ENCODE peak calls at places on chromosome X, in six cellular contexts. P, N, F, R, S and T are unnamed samples.

GRCh38 chrX:13899607-13900006 is 82.7 kb upstream of the GPM6B start:
- DNase-seq in R (no peak), N (peak; percentile 63), F (peak; percentile 58), S (no peak), P (no peak), T (no peak)

GRCh38 chrX:54776987-54777672 is 20.9 kb downstream of the ITIH6 start:
- DNase-seq in N (no peak), S (no peak), R (peak; percentile 13), F (no peak), P (no peak), T (no peak)

GRCh38 chrX:2694868-2695267 is 3.8 kb downstream of the CD99 start:
- DNase-seq in P (no peak), F (no peak), S (no peak), N (no peak), R (no peak), T (no peak)

GRCh38 chrX:154000051-154000450 is 19.7 kb downstream of the IRAK1 start:
- DNase-seq in R (no peak), N (no peak), P (no peak), S (no peak), F (no peak), T (no peak)

GRCh38 chrX:43448688-43449087 is 207.4 kb upstream of the MAOA start:
- DNase-seq in R (no peak), F (peak; percentile 1), N (no peak), S (no peak), P (no peak), T (no peak)

GRCh38 chrX:44828008-44828605 is 15.7 kb upstream of the DUSP21 start:
- DNase-seq in P (no peak), F (peak; percentile 28), R (no peak), S (no peak), N (peak; percentile 19), T (no peak)

GRCh38 chrX:110847334-110847733 is 51.7 kb upstream of the CHRDL1 start:
- DNase-seq in F (peak; percentile 65), S (no peak), R (no peak), P (no peak), N (peak; percentile 85), T (no peak)

GRCh38 chrX:40402771-40403533 is 177.8 kb upstream of the ATP6AP2 start:
- DNase-seq in P (no peak), F (peak; percentile 43), R (no peak), N (no peak), S (no peak), T (no peak)

GRCh38 chrX:100600340-100600739 is 15.6 kb downstream of the TNMD start:
- DNase-seq in N (no peak), F (no peak), R (no peak), P (no peak), S (no peak), T (no peak)